ENCODE peak calls at places on chromosomes 2 and 18, in four cellular contexts. L is WTC11, X is GM12878, N is K562. W is an unnamed sample.

GRCh38 chr2:129661942-129662341 is 317.5 kb upstream of the RAB6C start:
- DNase-seq in X (no peak), L (no peak), N (no peak), W (no peak)

GRCh38 chr2:110674620-110675555 is 3.0 kb downstream of the BUB1 start:
- DNase-seq in X (peak; percentile 98), L (no peak), N (peak; percentile 26), W (no peak)

GRCh38 chr18:30562231-30562630 is 480.3 kb downstream of the DSC3 start:
- DNase-seq in L (no peak), X (no peak), N (no peak), W (no peak)

GRCh38 chr2:126893153-126893552 is 5.5 kb upstream of the TEX51 start:
- DNase-seq in L (no peak), X (no peak), N (no peak), W (no peak)

GRCh38 chr18:45780568-45780967 is 44.9 kb upstream of the SIGLEC15 start:
- DNase-seq in L (no peak), X (no peak), N (no peak), W (no peak)

GRCh38 chr2:216034065-216034464 is 20.7 kb upstream of the MREG start:
- DNase-seq in N (peak; percentile 57), L (peak; percentile 85), X (peak; percentile 67), W (peak; percentile 67)

GRCh38 chr18:34358923-34359322 is 134.2 kb upstream of the NOL4 start:
- DNase-seq in X (peak; percentile 72), N (no peak), L (no peak), W (no peak)

GRCh38 chr2:135792401-135793152 is 44.4 kb downstream of the LCT start:
- DNase-seq in N (no peak), X (peak; percentile 51), L (no peak), W (no peak)

GRCh38 chr2:130972410-130972809 is 120.8 kb downstream of the FAM168B start:
- DNase-seq in X (no peak), L (no peak), N (no peak), W (no peak)

GRCh38 chr2:65722028-65722427 is 289.6 kb upstream of the SPRED2 start:
- DNase-seq in N (peak; percentile 36), X (no peak), L (peak; percentile 61), W (no peak)

GRCh38 chr2:239164281-239164871 is 236.4 kb downstream of the HDAC4 start:
- DNase-seq in N (no peak), L (no peak), X (no peak), W (no peak)

GRCh38 chr2:222456479-222457077 is 32.2 kb downstream of the SGPP2 start:
- DNase-seq in N (no peak), L (no peak), X (no peak), W (no peak)

GRCh38 chr2:72846171-72847095 is 20.6 kb upstream of the EXOC6B start:
- DNase-seq in L (no peak), X (no peak), N (no peak), W (no peak)

GRCh38 chr18:56330381-56331115 is 307.8 kb downstream of the TXNL1 start:
- DNase-seq in L (no peak), N (no peak), X (no peak), W (no peak)

GRCh38 chr18:56329536-56329935 is 308.9 kb downstream of the TXNL1 start:
- DNase-seq in L (no peak), N (no peak), X (no peak), W (no peak)

GRCh38 chr18:56323673-56324072 is 314.7 kb downstream of the TXNL1 start:
- DNase-seq in N (no peak), L (no peak), X (no peak), W (no peak)

GRCh38 chr18:56327171-56327885 is 311.1 kb downstream of the TXNL1 start:
- DNase-seq in L (no peak), X (no peak), N (no peak), W (no peak)

DNA sequence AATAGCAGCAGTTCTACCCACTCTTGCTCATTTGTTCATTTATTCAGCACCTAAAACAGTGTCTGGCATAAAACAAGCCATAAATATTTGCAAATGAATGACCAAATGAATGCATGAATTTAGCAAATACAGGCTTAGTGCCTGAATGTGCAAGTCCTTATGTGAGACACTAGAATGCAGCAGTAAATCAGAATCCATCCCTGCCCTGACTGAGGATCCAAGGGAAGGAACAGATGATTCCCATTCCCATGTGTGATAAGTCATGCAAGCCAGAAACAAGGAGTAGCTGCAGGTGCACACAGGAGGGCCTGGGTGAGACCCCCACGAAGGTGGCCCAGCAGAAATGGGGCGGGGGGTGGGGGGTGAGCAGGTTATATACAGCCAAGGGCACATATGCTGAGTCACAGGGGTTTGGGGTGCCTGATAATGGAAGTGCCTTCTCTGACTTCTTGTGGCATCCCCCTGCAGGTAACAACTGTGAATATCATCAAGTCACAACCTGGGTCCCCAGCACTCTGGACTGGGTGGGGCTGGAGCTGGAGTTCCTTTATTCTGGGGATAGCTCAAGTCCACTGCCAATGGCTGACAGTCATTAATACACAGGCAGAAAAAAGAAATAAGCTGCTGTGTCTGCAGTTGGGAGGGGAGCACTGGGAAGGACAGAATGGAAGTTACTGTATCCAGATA is 311.9 kb downstream of the TXNL1 start:
- DNase-seq in L (peak; percentile 14), X (no peak), N (no peak), W (no peak)
- TF ChIP-seq CBFB in L (no peak), X (no peak), N (no peak), W (no peak)

GRCh38 chr2:1728821-1729220 is 15.5 kb downstream of the PXDN start:
- DNase-seq in X (no peak), N (no peak), L (peak; percentile 76), W (no peak)
- TF ChIP-seq CBFB in X (no peak), N (no peak), L (no peak), W (no peak)

GRCh38 chr2:201185863-201186262 is 2.9 kb downstream of the CASP10 start:
- DNase-seq in L (no peak), N (no peak), X (no peak), W (no peak)
- TF ChIP-seq CBFB in L (no peak), N (no peak), X (no peak), W (no peak)

GRCh38 chr18:63132819-63133200 is 186.8 kb downstream of the BCL2 start:
- DNase-seq in L (no peak), X (no peak), N (no peak), W (no peak)

GRCh38 chr18:63131106-63131943 is 188.2 kb downstream of the BCL2 start:
- DNase-seq in X (no peak), N (peak; percentile 16), L (peak; percentile 45), W (peak; percentile 16)

GRCh38 chr18:63128242-63128967 is 191.2 kb downstream of the BCL2 start:
- DNase-seq in X (no peak), L (no peak), N (no peak), W (no peak)

GRCh38 chr18:63131944-63132818 is 187.4 kb downstream of the BCL2 start:
- DNase-seq in L (no peak), X (no peak), N (no peak), W (no peak)

DNA sequence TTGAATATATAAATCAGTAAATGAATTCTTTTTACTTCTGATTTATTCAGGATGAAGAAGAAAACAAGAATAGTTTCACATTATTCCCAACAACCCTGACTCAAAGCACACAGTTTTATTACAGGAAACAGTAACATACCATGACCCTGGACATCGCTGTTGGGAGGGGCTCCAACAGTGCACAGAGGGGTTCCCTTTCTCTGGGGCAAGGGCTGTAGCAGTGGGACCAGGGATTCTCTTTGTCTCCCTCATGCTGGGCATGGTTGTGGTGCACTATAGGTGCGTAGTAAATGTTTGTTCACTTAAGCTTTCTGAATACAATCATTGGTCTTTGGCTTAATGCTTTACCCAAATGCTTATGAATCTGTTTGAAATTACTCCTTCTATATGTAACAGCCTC is 189.4 kb downstream of the BCL2 start:
- DNase-seq in L (no peak), N (no peak), X (no peak), W (no peak)
- TF ChIP-seq CBFB in L (no peak), N (no peak), X (no peak), W (no peak)